ENCODE peak calls at places on chromosomes 16 and 17, in nine cellular contexts. One of them, this sample, is unnamed. For H3K4me1, the result is how much of the 10 kb centered on the place peaks cover.

GRCh38 chr16:85856585-85856984 is 42.4 kb upstream of the IRF8 start:
- DNase-seq in heart left ventricle: no peak
- DNase-seq in lower lobe of right lung: no peak
- DNase-seq in thoracic aorta: no peak
- DNase-seq in lung: no peak
- DNase-seq in heart right ventricle: no peak
- DNase-seq in A549: no peak
- DNase-seq in IMR-90: no peak
- DNase-seq in uterus: no peak
- DNase-seq in this sample: peak

GRCh38 chr17:8940866-8941471 is 24.5 kb downstream of the PIK3R5 start:
- DNase-seq in lung: no peak
- DNase-seq in heart right ventricle: no peak
- DNase-seq in heart left ventricle: no peak
- DNase-seq in uterus: no peak
- DNase-seq in thoracic aorta: no peak
- DNase-seq in A549: no peak
- DNase-seq in IMR-90: no peak
- DNase-seq in lower lobe of right lung: no peak
- DNase-seq in this sample: no peak

GRCh38 chr17:7560172-7561027 is 1.3 kb upstream of the SENP3 start:
- DNase-seq in uterus: peak
- DNase-seq in lower lobe of right lung: peak
- DNase-seq in thoracic aorta: no peak
- DNase-seq in heart left ventricle: peak
- DNase-seq in lung: peak
- DNase-seq in A549: peak
- DNase-seq in IMR-90: peak
- DNase-seq in heart right ventricle: peak
- DNase-seq in this sample: peak

GRCh38 chr16:87853411-87854052 is 15.8 kb downstream of the SLC7A5 start:
- DNase-seq in uterus: peak
- DNase-seq in thoracic aorta: peak
- DNase-seq in heart right ventricle: peak
- DNase-seq in lung: peak
- DNase-seq in IMR-90: peak
- DNase-seq in A549: peak
- DNase-seq in heart left ventricle: peak
- DNase-seq in lower lobe of right lung: peak
- DNase-seq in this sample: peak

GRCh38 chr16:73319747-73320146 is 271.8 kb upstream of the ZFHX3 start:
- DNase-seq in IMR-90: no peak
- DNase-seq in heart right ventricle: no peak
- DNase-seq in uterus: no peak
- DNase-seq in heart left ventricle: no peak
- DNase-seq in lung: no peak
- DNase-seq in A549: no peak
- DNase-seq in lower lobe of right lung: no peak
- DNase-seq in thoracic aorta: no peak
- DNase-seq in this sample: no peak

GRCh38 chr17:36144014-36144413 is 32.4 kb downstream of the TBC1D3B start:
- DNase-seq in A549: no peak
- DNase-seq in IMR-90: no peak
- DNase-seq in heart left ventricle: no peak
- DNase-seq in thoracic aorta: no peak
- DNase-seq in uterus: no peak
- DNase-seq in lower lobe of right lung: no peak
- DNase-seq in lung: no peak
- DNase-seq in heart right ventricle: no peak
- DNase-seq in this sample: no peak

GRCh38 chr16:2459647-2460390 is at the start of gene TEDC2:
- DNase-seq in heart right ventricle: peak
- DNase-seq in uterus: peak
- DNase-seq in lung: peak
- DNase-seq in A549: peak
- DNase-seq in thoracic aorta: peak
- DNase-seq in lower lobe of right lung: peak
- DNase-seq in IMR-90: peak
- DNase-seq in heart left ventricle: peak
- DNase-seq in this sample: peak

GRCh38 chr16:83793179-83793578 is 14.6 kb upstream of the HSBP1 start:
- DNase-seq in lower lobe of right lung: no peak
- DNase-seq in A549: no peak
- DNase-seq in lung: no peak
- DNase-seq in heart right ventricle: no peak
- DNase-seq in uterus: no peak
- DNase-seq in IMR-90: no peak
- DNase-seq in thoracic aorta: no peak
- DNase-seq in heart left ventricle: no peak
- DNase-seq in this sample: no peak

GRCh38 chr17:28372203-28372944 is 880 bp downstream of the SARM1 start:
- DNase-seq in A549: no peak
- DNase-seq in heart right ventricle: no peak
- DNase-seq in lung: no peak
- DNase-seq in thoracic aorta: no peak
- DNase-seq in heart left ventricle: no peak
- DNase-seq in lower lobe of right lung: no peak
- DNase-seq in uterus: no peak
- DNase-seq in IMR-90: peak
- DNase-seq in this sample: peak

GRCh38 chr17:2911755-2912111 is 115.5 kb downstream of the RAP1GAP2 start:
- DNase-seq in uterus: no peak
- DNase-seq in lung: no peak
- DNase-seq in heart right ventricle: no peak
- DNase-seq in A549: no peak
- DNase-seq in thoracic aorta: no peak
- DNase-seq in IMR-90: no peak
- DNase-seq in heart left ventricle: no peak
- DNase-seq in lower lobe of right lung: no peak
- DNase-seq in this sample: no peak

GRCh38 chr17:74550602-74551001 is 4.7 kb upstream of the CD300C start:
- DNase-seq in lower lobe of right lung: no peak
- DNase-seq in lung: no peak
- DNase-seq in A549: no peak
- DNase-seq in IMR-90: no peak
- DNase-seq in uterus: no peak
- DNase-seq in thoracic aorta: no peak
- DNase-seq in heart right ventricle: no peak
- DNase-seq in heart left ventricle: no peak
- DNase-seq in this sample: no peak

GRCh38 chr17:62014526-62014925 is 50.6 kb downstream of the MED13 start:
- DNase-seq in IMR-90: peak
- DNase-seq in thoracic aorta: no peak
- DNase-seq in lung: no peak
- DNase-seq in A549: no peak
- DNase-seq in uterus: no peak
- DNase-seq in heart left ventricle: no peak
- DNase-seq in heart right ventricle: no peak
- DNase-seq in lower lobe of right lung: no peak
- DNase-seq in this sample: no peak

GRCh38 chr17:33494156-33494555 is 201.1 kb upstream of the ASIC2 start:
- DNase-seq in A549: no peak
- DNase-seq in heart left ventricle: no peak
- DNase-seq in lower lobe of right lung: no peak
- DNase-seq in lung: no peak
- DNase-seq in heart right ventricle: no peak
- DNase-seq in IMR-90: no peak
- DNase-seq in uterus: no peak
- DNase-seq in thoracic aorta: no peak
- DNase-seq in this sample: no peak

GRCh38 chr17:66398617-66399016 is 96.2 kb downstream of the PRKCA start:
- DNase-seq in lower lobe of right lung: no peak
- DNase-seq in A549: no peak
- DNase-seq in heart right ventricle: no peak
- DNase-seq in thoracic aorta: no peak
- DNase-seq in IMR-90: no peak
- DNase-seq in lung: no peak
- DNase-seq in uterus: no peak
- DNase-seq in heart left ventricle: no peak
- DNase-seq in this sample: no peak

GRCh38 chr17:10172241-10172741 is 26.1 kb downstream of the GAS7 start:
- DNase-seq in A549: no peak
- DNase-seq in uterus: no peak
- DNase-seq in lower lobe of right lung: no peak
- DNase-seq in thoracic aorta: no peak
- DNase-seq in lung: no peak
- DNase-seq in heart right ventricle: no peak
- DNase-seq in heart left ventricle: no peak
- DNase-seq in IMR-90: peak
- DNase-seq in this sample: no peak

GRCh38 chr17:41404024-41404651 is 6.7 kb upstream of the KRT31 start:
- DNase-seq in lung: no peak
- DNase-seq in heart right ventricle: no peak
- DNase-seq in lower lobe of right lung: no peak
- DNase-seq in IMR-90: peak
- DNase-seq in thoracic aorta: no peak
- DNase-seq in uterus: peak
- DNase-seq in heart left ventricle: no peak
- DNase-seq in A549: peak
- DNase-seq in this sample: no peak

GRCh38 chr17:47945080-47945479 is 3.7 kb downstream of the PNPO start:
- DNase-seq in lung: no peak
- DNase-seq in lower lobe of right lung: no peak
- DNase-seq in thoracic aorta: no peak
- DNase-seq in heart left ventricle: no peak
- DNase-seq in IMR-90: no peak
- DNase-seq in uterus: peak
- DNase-seq in A549: no peak
- DNase-seq in heart right ventricle: no peak
- DNase-seq in this sample: no peak

GRCh38 chr17:79920751-79921410 is 81.6 kb upstream of the CBX4 start:
- DNase-seq in heart right ventricle: peak
- DNase-seq in thoracic aorta: no peak
- DNase-seq in uterus: no peak
- DNase-seq in lower lobe of right lung: no peak
- DNase-seq in IMR-90: no peak
- DNase-seq in heart left ventricle: no peak
- DNase-seq in lung: no peak
- DNase-seq in A549: no peak
- DNase-seq in this sample: peak

GRCh38 chr16:56281256-56281805 is 90.0 kb downstream of the GNAO1 start:
- DNase-seq in uterus: no peak
- DNase-seq in A549: peak
- DNase-seq in thoracic aorta: no peak
- DNase-seq in heart right ventricle: no peak
- DNase-seq in IMR-90: no peak
- DNase-seq in lower lobe of right lung: no peak
- DNase-seq in lung: no peak
- DNase-seq in heart left ventricle: no peak
- DNase-seq in this sample: no peak
- H3K4me3 ChIP-seq in uterus: no peak
- H3K4me3 ChIP-seq in A549: no peak
- H3K4me3 ChIP-seq in thoracic aorta: no peak
- H3K4me3 ChIP-seq in heart right ventricle: no peak
- H3K4me3 ChIP-seq in IMR-90: no peak
- H3K4me3 ChIP-seq in lower lobe of right lung: no peak
- H3K4me3 ChIP-seq in lung: no peak
- H3K4me3 ChIP-seq in heart left ventricle: no peak
- H3K4me3 ChIP-seq in this sample: no peak

GRCh38 chr16:80607204-80607603 is 66.4 kb downstream of the DYNLRB2 start:
- DNase-seq in IMR-90: no peak
- DNase-seq in thoracic aorta: no peak
- DNase-seq in heart right ventricle: no peak
- DNase-seq in A549: no peak
- DNase-seq in heart left ventricle: no peak
- DNase-seq in uterus: no peak
- DNase-seq in lower lobe of right lung: no peak
- DNase-seq in lung: no peak
- DNase-seq in this sample: no peak
- H3K4me1 ChIP-seq in IMR-90: under half
- H3K4me1 ChIP-seq in thoracic aorta: under half
- H3K4me1 ChIP-seq in heart right ventricle: under half
- H3K4me1 ChIP-seq in A549: under half
- H3K4me1 ChIP-seq in heart left ventricle: under half
- H3K4me1 ChIP-seq in uterus: under half
- H3K4me1 ChIP-seq in lower lobe of right lung: under half
- H3K4me1 ChIP-seq in lung: under half
- H3K4me1 ChIP-seq in this sample: under half

GRCh38 chr17:19672009-19672837 is 23.7 kb downstream of the ALDH3A2 start:
- DNase-seq in lower lobe of right lung: no peak
- DNase-seq in heart left ventricle: peak
- DNase-seq in uterus: no peak
- DNase-seq in thoracic aorta: no peak
- DNase-seq in lung: peak
- DNase-seq in A549: no peak
- DNase-seq in IMR-90: peak
- DNase-seq in heart right ventricle: peak
- DNase-seq in this sample: peak
- TF ChIP-seq CTCF in lower lobe of right lung: peak
- TF ChIP-seq CTCF in heart left ventricle: no peak
- TF ChIP-seq CTCF in uterus: peak
- TF ChIP-seq CTCF in thoracic aorta: no peak
- TF ChIP-seq CTCF in lung: no peak
- TF ChIP-seq CTCF in A549: peak
- TF ChIP-seq CTCF in IMR-90: peak
- TF ChIP-seq CTCF in heart right ventricle: no peak
- TF ChIP-seq CTCF in this sample: no peak

GRCh38 chr17:1177099-1177996 is 2.4 kb downstream of the ABR start:
- DNase-seq in IMR-90: peak
- DNase-seq in heart left ventricle: peak
- DNase-seq in lower lobe of right lung: no peak
- DNase-seq in A549: no peak
- DNase-seq in heart right ventricle: no peak
- DNase-seq in uterus: peak
- DNase-seq in thoracic aorta: no peak
- DNase-seq in lung: no peak
- DNase-seq in this sample: no peak

GRCh38 chr17:1179635-1180433 is at the start of gene ABR:
- DNase-seq in lower lobe of right lung: peak
- DNase-seq in thoracic aorta: no peak
- DNase-seq in heart right ventricle: peak
- DNase-seq in A549: peak
- DNase-seq in IMR-90: peak
- DNase-seq in uterus: peak
- DNase-seq in heart left ventricle: peak
- DNase-seq in lung: no peak
- DNase-seq in this sample: peak

GRCh38 chr17:1180434-1180742 is 607 bp upstream of the ABR start:
- DNase-seq in A549: no peak
- DNase-seq in thoracic aorta: no peak
- DNase-seq in lower lobe of right lung: no peak
- DNase-seq in heart left ventricle: no peak
- DNase-seq in IMR-90: no peak
- DNase-seq in lung: no peak
- DNase-seq in heart right ventricle: no peak
- DNase-seq in uterus: no peak
- DNase-seq in this sample: no peak

GRCh38 chr17:1180958-1181768 is 1.4 kb upstream of the ABR start:
- DNase-seq in heart left ventricle: no peak
- DNase-seq in thoracic aorta: no peak
- DNase-seq in IMR-90: no peak
- DNase-seq in uterus: no peak
- DNase-seq in heart right ventricle: no peak
- DNase-seq in lower lobe of right lung: no peak
- DNase-seq in lung: no peak
- DNase-seq in A549: no peak
- DNase-seq in this sample: peak

GRCh38 chr17:1179112-1179634 is 608 bp downstream of the ABR start:
- DNase-seq in IMR-90: no peak
- DNase-seq in lung: no peak
- DNase-seq in heart left ventricle: no peak
- DNase-seq in heart right ventricle: no peak
- DNase-seq in lower lobe of right lung: no peak
- DNase-seq in uterus: no peak
- DNase-seq in thoracic aorta: no peak
- DNase-seq in A549: no peak
- DNase-seq in this sample: no peak
- H3K4me3 ChIP-seq in IMR-90: peak
- H3K4me3 ChIP-seq in lung: peak
- H3K4me3 ChIP-seq in heart left ventricle: peak
- H3K4me3 ChIP-seq in heart right ventricle: peak
- H3K4me3 ChIP-seq in lower lobe of right lung: peak
- H3K4me3 ChIP-seq in uterus: peak
- H3K4me3 ChIP-seq in thoracic aorta: peak
- H3K4me3 ChIP-seq in A549: peak
- H3K4me3 ChIP-seq in this sample: peak

This sample was measured in Peyer's patch.